ENCODE peak calls at places on chromosomes 4 and X, in eight cellular contexts. One of them, this sample, is unnamed.

GRCh38 chr4:4659871-4660651 is 118.2 kb upstream of the STX18 start:
- DNase-seq in adipocyte: peak
- DNase-seq in aorta: peak
- DNase-seq in epithelial cell of esophagus: peak
- DNase-seq in brain microvascular endothelial cell: peak
- DNase-seq in lower lobe of right lung: no peak
- DNase-seq in fibroblast of the aortic adventitia: peak
- DNase-seq in neural progenitor cell: no peak
- DNase-seq in this sample: peak

GRCh38 chrX:135340827-135341226 is 31.5 kb downstream of the ETDC start:
- DNase-seq in adipocyte: peak
- DNase-seq in aorta: no peak
- DNase-seq in epithelial cell of esophagus: no peak
- DNase-seq in brain microvascular endothelial cell: no peak
- DNase-seq in lower lobe of right lung: no peak
- DNase-seq in fibroblast of the aortic adventitia: peak
- DNase-seq in neural progenitor cell: no peak
- DNase-seq in this sample: no peak

GRCh38 chrX:39818071-39818470 is 279.7 kb downstream of the BCOR start:
- DNase-seq in adipocyte: no peak
- DNase-seq in aorta: peak
- DNase-seq in epithelial cell of esophagus: no peak
- DNase-seq in brain microvascular endothelial cell: no peak
- DNase-seq in lower lobe of right lung: no peak
- DNase-seq in fibroblast of the aortic adventitia: no peak
- DNase-seq in neural progenitor cell: no peak
- DNase-seq in this sample: no peak

GRCh38 chrX:112048707-112049106 is 33.9 kb downstream of the TRPC5 start:
- DNase-seq in adipocyte: no peak
- DNase-seq in aorta: no peak
- DNase-seq in epithelial cell of esophagus: no peak
- DNase-seq in brain microvascular endothelial cell: no peak
- DNase-seq in lower lobe of right lung: no peak
- DNase-seq in fibroblast of the aortic adventitia: no peak
- DNase-seq in neural progenitor cell: peak
- DNase-seq in this sample: no peak

GRCh38 chrX:2485460-2485753 is 15.4 kb downstream of the DHRSX start:
- DNase-seq in adipocyte: no peak
- DNase-seq in aorta: no peak
- DNase-seq in epithelial cell of esophagus: no peak
- DNase-seq in brain microvascular endothelial cell: no peak
- DNase-seq in lower lobe of right lung: no peak
- DNase-seq in fibroblast of the aortic adventitia: peak
- DNase-seq in neural progenitor cell: no peak
- DNase-seq in this sample: no peak

GRCh38 chr4:93693141-93693540 is 135.4 kb upstream of the ATOH1 start:
- DNase-seq in adipocyte: no peak
- DNase-seq in aorta: no peak
- DNase-seq in epithelial cell of esophagus: no peak
- DNase-seq in brain microvascular endothelial cell: no peak
- DNase-seq in lower lobe of right lung: no peak
- DNase-seq in fibroblast of the aortic adventitia: no peak
- DNase-seq in neural progenitor cell: no peak
- DNase-seq in this sample: no peak

GRCh38 chrX:149302705-149303104 is 202.4 kb downstream of the IDS start:
- DNase-seq in adipocyte: no peak
- DNase-seq in aorta: no peak
- DNase-seq in epithelial cell of esophagus: no peak
- DNase-seq in brain microvascular endothelial cell: no peak
- DNase-seq in lower lobe of right lung: no peak
- DNase-seq in fibroblast of the aortic adventitia: no peak
- DNase-seq in neural progenitor cell: no peak
- DNase-seq in this sample: no peak

GRCh38 chrX:153426204-153426603 is 14.9 kb downstream of the ZFP92 start:
- DNase-seq in adipocyte: no peak
- DNase-seq in aorta: no peak
- DNase-seq in epithelial cell of esophagus: no peak
- DNase-seq in brain microvascular endothelial cell: no peak
- DNase-seq in lower lobe of right lung: no peak
- DNase-seq in fibroblast of the aortic adventitia: no peak
- DNase-seq in neural progenitor cell: no peak
- DNase-seq in this sample: no peak

GRCh38 chr4:117134386-117134785 is 49.0 kb upstream of the TRAM1L1 start:
- DNase-seq in adipocyte: peak
- DNase-seq in aorta: no peak
- DNase-seq in epithelial cell of esophagus: peak
- DNase-seq in brain microvascular endothelial cell: peak
- DNase-seq in lower lobe of right lung: no peak
- DNase-seq in fibroblast of the aortic adventitia: peak
- DNase-seq in neural progenitor cell: peak
- DNase-seq in this sample: peak

GRCh38 chr4:126583509-126583908 is 1049.2 kb upstream of the INTU start:
- DNase-seq in adipocyte: peak
- DNase-seq in aorta: no peak
- DNase-seq in epithelial cell of esophagus: peak
- DNase-seq in brain microvascular endothelial cell: no peak
- DNase-seq in lower lobe of right lung: no peak
- DNase-seq in fibroblast of the aortic adventitia: peak
- DNase-seq in neural progenitor cell: peak
- DNase-seq in this sample: no peak

GRCh38 chrX:103453655-103454054 is 65.6 kb downstream of the RAB40A start:
- DNase-seq in adipocyte: peak
- DNase-seq in aorta: no peak
- DNase-seq in epithelial cell of esophagus: peak
- DNase-seq in brain microvascular endothelial cell: peak
- DNase-seq in lower lobe of right lung: no peak
- DNase-seq in fibroblast of the aortic adventitia: peak
- DNase-seq in neural progenitor cell: no peak
- DNase-seq in this sample: peak

GRCh38 chr4:6618386-6619115 is 21.9 kb upstream of the MRFAP1 start:
- DNase-seq in adipocyte: no peak
- DNase-seq in aorta: peak
- DNase-seq in epithelial cell of esophagus: no peak
- DNase-seq in brain microvascular endothelial cell: no peak
- DNase-seq in lower lobe of right lung: peak
- DNase-seq in fibroblast of the aortic adventitia: no peak
- DNase-seq in neural progenitor cell: no peak
- DNase-seq in this sample: no peak

GRCh38 chr4:145681956-145682355 is 2.0 kb downstream of the C4orf51 start:
- DNase-seq in adipocyte: peak
- DNase-seq in aorta: no peak
- DNase-seq in epithelial cell of esophagus: peak
- DNase-seq in brain microvascular endothelial cell: no peak
- DNase-seq in lower lobe of right lung: no peak
- DNase-seq in fibroblast of the aortic adventitia: no peak
- DNase-seq in neural progenitor cell: no peak
- DNase-seq in this sample: no peak

GRCh38 chr4:138864961-138865720 is 150.4 kb upstream of the NOCT start:
- DNase-seq in adipocyte: no peak
- DNase-seq in aorta: no peak
- DNase-seq in epithelial cell of esophagus: no peak
- DNase-seq in brain microvascular endothelial cell: no peak
- DNase-seq in lower lobe of right lung: no peak
- DNase-seq in fibroblast of the aortic adventitia: no peak
- DNase-seq in neural progenitor cell: no peak
- DNase-seq in this sample: no peak

GRCh38 chr4:24845132-24845531 is 49.8 kb downstream of the SOD3 start:
- DNase-seq in adipocyte: no peak
- DNase-seq in aorta: no peak
- DNase-seq in epithelial cell of esophagus: no peak
- DNase-seq in brain microvascular endothelial cell: no peak
- DNase-seq in lower lobe of right lung: no peak
- DNase-seq in fibroblast of the aortic adventitia: no peak
- DNase-seq in neural progenitor cell: no peak
- DNase-seq in this sample: no peak

GRCh38 chrX:140229187-140229586 is 263.9 kb upstream of the CXorf66 start:
- DNase-seq in adipocyte: no peak
- DNase-seq in aorta: no peak
- DNase-seq in epithelial cell of esophagus: no peak
- DNase-seq in brain microvascular endothelial cell: no peak
- DNase-seq in lower lobe of right lung: no peak
- DNase-seq in fibroblast of the aortic adventitia: no peak
- DNase-seq in neural progenitor cell: no peak
- DNase-seq in this sample: no peak

GRCh38 chr4:153522800-153523089 is 56.6 kb downstream of the TMEM131L start:
- DNase-seq in adipocyte: no peak
- DNase-seq in aorta: no peak
- DNase-seq in epithelial cell of esophagus: no peak
- DNase-seq in brain microvascular endothelial cell: no peak
- DNase-seq in lower lobe of right lung: no peak
- DNase-seq in fibroblast of the aortic adventitia: no peak
- DNase-seq in neural progenitor cell: no peak
- DNase-seq in this sample: no peak

DNA sequence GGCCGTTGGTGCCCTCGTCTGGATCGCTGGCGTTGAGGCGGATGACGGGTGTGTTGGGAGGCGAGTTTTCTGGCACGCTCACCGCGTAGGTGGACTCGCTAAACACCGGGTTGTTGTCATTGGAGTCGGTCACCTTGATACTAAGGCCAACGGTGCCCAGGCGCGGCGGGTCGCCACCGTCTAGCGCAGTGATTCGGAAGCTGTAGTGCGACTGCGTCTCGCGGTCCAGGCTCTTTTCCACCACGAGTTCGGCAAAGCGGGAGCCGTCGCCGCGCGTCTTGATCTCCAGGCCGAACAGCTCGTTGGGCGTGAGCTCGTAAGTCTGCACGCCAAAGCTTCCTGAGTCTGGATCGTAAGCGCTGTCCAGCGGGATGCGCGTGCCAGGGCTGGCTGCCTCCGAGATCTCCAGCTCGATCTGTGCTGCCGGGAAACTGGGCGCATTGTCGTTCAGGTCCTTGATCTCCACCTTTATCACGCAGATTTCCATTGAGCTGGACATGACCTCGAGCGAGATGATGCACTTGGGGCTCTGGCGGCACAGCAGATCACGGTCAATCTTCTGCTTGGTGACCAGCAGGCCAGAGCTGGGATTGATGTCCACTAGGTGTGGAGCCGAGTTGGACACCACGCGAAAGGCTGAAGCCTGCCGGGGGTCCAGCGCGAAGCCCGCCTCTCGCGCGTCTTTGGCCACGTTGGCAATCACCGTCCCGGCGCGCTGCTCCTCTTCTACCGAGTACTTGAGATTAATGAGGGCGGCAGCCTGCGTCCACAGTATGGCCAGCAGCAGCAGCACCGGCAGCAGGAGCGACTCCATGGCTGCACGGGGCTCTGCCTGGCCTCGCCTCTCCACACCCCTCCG is 2.1 kb downstream of the PCDH19 start:
- DNase-seq in adipocyte: no peak
- DNase-seq in aorta: no peak
- DNase-seq in epithelial cell of esophagus: peak
- DNase-seq in brain microvascular endothelial cell: no peak
- DNase-seq in lower lobe of right lung: no peak
- DNase-seq in fibroblast of the aortic adventitia: no peak
- DNase-seq in neural progenitor cell: peak
- DNase-seq in this sample: no peak
- H3K4me3 ChIP-seq in adipocyte: no peak
- H3K4me3 ChIP-seq in aorta: no peak
- H3K4me3 ChIP-seq in epithelial cell of esophagus: no peak
- H3K4me3 ChIP-seq in brain microvascular endothelial cell: no peak
- H3K4me3 ChIP-seq in lower lobe of right lung: no peak
- H3K4me3 ChIP-seq in fibroblast of the aortic adventitia: no peak
- H3K4me3 ChIP-seq in neural progenitor cell: peak
- H3K4me3 ChIP-seq in this sample: no peak

GRCh38 chr4:13544556-13545393 is 467 bp upstream of the NKX3-2 start:
- DNase-seq in adipocyte: peak
- DNase-seq in aorta: no peak
- DNase-seq in epithelial cell of esophagus: peak
- DNase-seq in brain microvascular endothelial cell: peak
- DNase-seq in lower lobe of right lung: peak
- DNase-seq in fibroblast of the aortic adventitia: peak
- DNase-seq in neural progenitor cell: peak
- DNase-seq in this sample: peak
- H3K4me3 ChIP-seq in adipocyte: peak
- H3K4me3 ChIP-seq in aorta: peak
- H3K4me3 ChIP-seq in epithelial cell of esophagus: peak
- H3K4me3 ChIP-seq in brain microvascular endothelial cell: peak
- H3K4me3 ChIP-seq in lower lobe of right lung: peak
- H3K4me3 ChIP-seq in fibroblast of the aortic adventitia: peak
- H3K4me3 ChIP-seq in neural progenitor cell: peak
- H3K4me3 ChIP-seq in this sample: peak

DNA sequence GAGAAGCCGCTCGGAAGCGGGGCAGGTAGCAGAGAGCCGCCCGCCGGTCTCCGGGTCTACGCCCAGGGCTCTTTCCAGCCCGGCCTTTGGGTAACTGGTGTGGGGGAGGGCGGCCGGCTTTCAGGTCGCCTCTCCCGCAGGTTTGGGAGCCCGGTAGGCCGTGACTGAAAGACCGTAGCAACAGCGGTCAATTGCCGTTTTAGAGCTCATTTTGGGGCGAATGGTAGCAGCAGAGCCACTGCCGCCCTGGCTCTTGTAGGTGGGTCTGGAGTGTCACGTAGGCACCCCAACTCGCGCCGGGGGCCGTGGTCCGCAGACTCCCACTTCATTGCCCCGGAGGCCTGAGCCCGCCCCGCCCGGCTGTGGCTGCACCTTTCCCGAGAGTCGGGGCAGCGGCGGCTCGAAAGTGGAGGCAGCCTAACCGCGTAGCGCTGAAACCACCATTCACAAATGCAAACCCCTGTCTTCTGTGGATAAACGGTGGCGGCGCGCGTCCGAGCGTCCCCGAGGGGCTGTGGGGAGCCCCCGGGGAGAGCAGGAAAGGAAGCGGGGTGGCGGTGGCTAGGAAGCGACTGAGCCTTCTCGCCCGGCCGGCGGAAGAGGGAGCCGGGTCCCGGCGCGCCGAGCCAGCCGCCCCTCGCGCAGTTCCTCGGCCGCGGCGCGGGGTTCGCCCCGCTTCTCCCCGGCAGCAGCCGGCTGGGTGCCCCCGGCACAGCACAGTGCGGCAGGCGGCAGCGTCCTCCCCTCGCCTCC is 2185.1 kb upstream of the TENM3 start:
- DNase-seq in adipocyte: peak
- DNase-seq in aorta: no peak
- DNase-seq in epithelial cell of esophagus: no peak
- DNase-seq in brain microvascular endothelial cell: no peak
- DNase-seq in lower lobe of right lung: peak
- DNase-seq in fibroblast of the aortic adventitia: no peak
- DNase-seq in neural progenitor cell: peak
- DNase-seq in this sample: no peak
- H3K4me3 ChIP-seq in adipocyte: peak
- H3K4me3 ChIP-seq in aorta: peak
- H3K4me3 ChIP-seq in epithelial cell of esophagus: peak
- H3K4me3 ChIP-seq in brain microvascular endothelial cell: peak
- H3K4me3 ChIP-seq in lower lobe of right lung: peak
- H3K4me3 ChIP-seq in fibroblast of the aortic adventitia: peak
- H3K4me3 ChIP-seq in neural progenitor cell: peak
- H3K4me3 ChIP-seq in this sample: peak

GRCh38 chr4:2937986-2938385 is 25.2 kb downstream of the NOP14 start:
- DNase-seq in adipocyte: no peak
- DNase-seq in aorta: no peak
- DNase-seq in epithelial cell of esophagus: no peak
- DNase-seq in brain microvascular endothelial cell: no peak
- DNase-seq in lower lobe of right lung: no peak
- DNase-seq in fibroblast of the aortic adventitia: no peak
- DNase-seq in neural progenitor cell: no peak
- DNase-seq in this sample: no peak
- H3K4me3 ChIP-seq in adipocyte: no peak
- H3K4me3 ChIP-seq in aorta: no peak
- H3K4me3 ChIP-seq in epithelial cell of esophagus: no peak
- H3K4me3 ChIP-seq in brain microvascular endothelial cell: no peak
- H3K4me3 ChIP-seq in lower lobe of right lung: no peak
- H3K4me3 ChIP-seq in fibroblast of the aortic adventitia: no peak
- H3K4me3 ChIP-seq in neural progenitor cell: no peak
- H3K4me3 ChIP-seq in this sample: no peak

This sample was measured in skeletal muscle cell.